ENCODE peak calls at places on chromosomes 6 and 20, in nine cellular contexts. N is GM04503, D is NCI-H1694, H is non-pigmented ciliary epithelial cell, B is Ammon's horn, V is SW 1271, U is NCI-H1436, K is ovary, L is NCI-H2081. F is an unnamed sample.
A peak's percentile ranks its signal among the peaks of the same experiment; 100 is the strongest.

GRCh38 chr6:112216699-112217551 is 37.4 kb downstream of the LAMA4 start:
- DNase-seq in K (no peak), H (no peak), L (no peak), D (no peak), U (no peak), B (no peak), V (peak; percentile 65), N (peak; percentile 77), F (no peak)

GRCh38 chr6:3118353-3119039 is at the start of gene BPHL:
- DNase-seq in B (peak; percentile 98), V (peak; percentile 95), U (peak; percentile 88), N (peak; percentile 49), L (peak; percentile 93), K (peak; percentile 99), H (peak; percentile 48), D (peak; percentile 74), F (peak; percentile 95)

GRCh38 chr20:54197621-54198604 is 10.0 kb upstream of the PFDN4 start:
- DNase-seq in D (no peak), U (no peak), K (no peak), H (peak; percentile 44), L (no peak), N (peak; percentile 44), V (peak; percentile 20), B (no peak), F (no peak)

GRCh38 chr6:133769463-133769862 is 119.5 kb upstream of the TCF21 start:
- DNase-seq in U (no peak), K (no peak), V (no peak), H (no peak), D (no peak), B (no peak), N (no peak), L (no peak), F (no peak)

GRCh38 chr6:23145801-23146200 is 576.4 kb downstream of the HDGFL1 start:
- DNase-seq in N (peak; percentile 22), D (no peak), L (no peak), B (no peak), U (no peak), K (no peak), H (no peak), V (no peak), F (no peak)

GRCh38 chr6:3915076-3915791 is 66.1 kb downstream of the FAM50B start:
- DNase-seq in H (no peak), K (no peak), D (no peak), L (no peak), U (no peak), V (no peak), N (no peak), B (no peak), F (no peak)

GRCh38 chr6:26197736-26198625 is 110.8 kb downstream of the HFE start:
- DNase-seq in K (no peak), L (peak; percentile 37), H (no peak), N (no peak), B (no peak), U (no peak), V (no peak), D (peak; percentile 7), F (peak; percentile 82)

GRCh38 chr6:160002882-160003281 is 34.0 kb downstream of the IGF2R start:
- DNase-seq in K (no peak), L (no peak), H (no peak), V (no peak), U (no peak), B (no peak), N (no peak), D (no peak), F (no peak)

GRCh38 chr20:59589051-59589450 is 15.3 kb upstream of the PHACTR3 start:
- DNase-seq in B (no peak), D (no peak), U (no peak), V (no peak), N (no peak), K (no peak), L (no peak), H (no peak), F (no peak)

GRCh38 chr20:5539656-5540055 is 210.5 kb upstream of the SHLD1 start:
- DNase-seq in U (no peak), N (no peak), D (no peak), L (no peak), K (no peak), V (no peak), H (no peak), B (no peak), F (no peak)

GRCh38 chr6:63808576-63808975 is 173.0 kb downstream of the PHF3 start:
- DNase-seq in H (no peak), K (no peak), B (no peak), U (no peak), V (no peak), D (no peak), N (no peak), L (no peak), F (no peak)